ENCODE peak calls at places on chromosomes 1 and 21, in seven cellular contexts. B, C, W, O, M, U and J are unnamed samples.

GRCh38 chr1:195251900-195252299 is 1356.3 kb downstream of the KCNT2 start:
- DNase-seq in B (no peak), C (no peak), W (no peak), O (no peak), M (no peak), U (no peak), J (no peak)

GRCh38 chr1:236394905-236395779 is 1.1 kb downstream of the EDARADD start:
- DNase-seq in B (peak), C (peak), W (peak), O (peak), M (peak), U (peak), J (no peak)

GRCh38 chr1:224753491-224753890 is 137.4 kb downstream of the CNIH3 start:
- DNase-seq in B (no peak), C (no peak), W (no peak), O (no peak), M (no peak), U (no peak), J (no peak)

GRCh38 chr1:117612517-117613248 is 6.8 kb downstream of the TENT5C start:
- DNase-seq in B (no peak), C (no peak), W (peak), O (peak), M (no peak), U (no peak), J (peak)

GRCh38 chr1:60765204-60765603 is 317.2 kb upstream of the NFIA start:
- DNase-seq in B (peak), C (no peak), W (peak), O (peak), M (no peak), U (no peak), J (no peak)

GRCh38 chr1:3651939-3652537 is at the start of gene TP73:
- DNase-seq in B (no peak), C (no peak), W (no peak), O (peak), M (peak), U (peak), J (no peak)

GRCh38 chr1:205306929-205307566 is 14.5 kb downstream of the NUAK2 start:
- DNase-seq in B (no peak), C (no peak), W (no peak), O (peak), M (no peak), U (no peak), J (no peak)

GRCh38 chr21:46022551-46023107 is 41.1 kb downstream of the COL6A1 start:
- DNase-seq in B (no peak), C (no peak), W (no peak), O (peak), M (no peak), U (no peak), J (no peak)

GRCh38 chr1:212605441-212605976 is 3.1 kb upstream of the ATF3 start:
- DNase-seq in B (no peak), C (no peak), W (peak), O (no peak), M (no peak), U (no peak), J (no peak)

GRCh38 chr1:170927955-170928850 is 7.1 kb upstream of the MROH9 start:
- DNase-seq in B (no peak), C (no peak), W (peak), O (peak), M (no peak), U (no peak), J (no peak)

GRCh38 chr1:209875510-209875909 is 47.7 kb downstream of the UTP25 start:
- DNase-seq in B (peak), C (no peak), W (peak), O (peak), M (no peak), U (no peak), J (no peak)
- TF ChIP-seq CTCF in B (no peak), C (peak), W (peak), O (peak), M (no peak), U (peak), J (no peak)

GRCh38 chr1:202656951-202657646 is 53.2 kb downstream of the SYT2 start:
- DNase-seq in B (peak), C (peak), W (peak), O (peak), M (no peak), U (peak), J (no peak)
- TF ChIP-seq CTCF in B (peak), C (peak), W (no peak), O (no peak), M (no peak), U (peak), J (no peak)

DNA sequence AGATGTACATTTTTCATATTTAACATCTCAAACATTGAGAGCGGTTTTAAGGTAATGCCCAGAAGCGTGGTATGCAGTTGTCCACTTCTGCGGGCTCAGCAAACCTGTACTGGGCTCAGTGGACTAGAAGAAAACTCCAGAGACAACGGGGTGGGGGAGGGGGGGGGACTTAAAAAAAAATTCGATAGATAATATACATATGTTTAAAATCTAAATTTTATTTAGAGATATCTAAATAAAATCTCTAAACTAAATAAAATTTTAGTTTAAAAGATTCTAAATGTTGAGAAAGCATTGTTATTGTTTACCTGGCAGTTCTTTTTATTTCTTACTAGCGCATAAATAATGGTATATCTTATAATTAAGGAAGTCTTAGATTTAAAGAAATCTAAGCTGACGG is 1.1 kb upstream of the IL12RB2 start:
- DNase-seq in B (no peak), C (no peak), W (no peak), O (no peak), M (no peak), U (no peak), J (no peak)
- TF ChIP-seq CTCF in B (no peak), C (no peak), W (no peak), O (no peak), M (no peak), U (no peak), J (no peak)

GRCh38 chr1:230771773-230772354 is 24.7 kb downstream of the CAPN9 start:
- DNase-seq in B (no peak), C (no peak), W (peak), O (no peak), M (no peak), U (no peak), J (no peak)

GRCh38 chr1:230768903-230769570 is 21.8 kb downstream of the CAPN9 start:
- DNase-seq in B (no peak), C (no peak), W (peak), O (peak), M (no peak), U (no peak), J (no peak)

GRCh38 chr1:230770317-230770716 is 23.1 kb downstream of the CAPN9 start:
- DNase-seq in B (no peak), C (no peak), W (no peak), O (no peak), M (no peak), U (no peak), J (no peak)

GRCh38 chr1:230773396-230774033 is 26.3 kb downstream of the CAPN9 start:
- DNase-seq in B (no peak), C (no peak), W (no peak), O (no peak), M (no peak), U (no peak), J (no peak)

GRCh38 chr1:230772457-230773395 is 25.5 kb downstream of the CAPN9 start:
- DNase-seq in B (no peak), C (no peak), W (peak), O (peak), M (no peak), U (no peak), J (no peak)
- TF ChIP-seq CTCF in B (no peak), C (peak), W (peak), O (peak), M (no peak), U (peak), J (peak)

GRCh38 chr21:32099812-32100416 is 178.9 kb downstream of the MIS18A start:
- DNase-seq in B (no peak), C (no peak), W (no peak), O (peak), M (no peak), U (no peak), J (no peak)
- TF ChIP-seq CTCF in B (no peak), C (peak), W (no peak), O (no peak), M (no peak), U (peak), J (no peak)